ENCODE peak calls at places on chromosomes 7 and 10, in five cellular contexts. O, N, J, K and A are unnamed samples.

GRCh38 chr10:15624405-15625191 is 95.1 kb downstream of the ITGA8 start:
- DNase-seq in O (no peak), J (no peak), K (peak), N (no peak), A (no peak)

GRCh38 chr7:50531401-50531906 is 33.8 kb downstream of the DDC start:
- DNase-seq in N (no peak), O (no peak), K (no peak), J (peak), A (no peak)

GRCh38 chr10:85527610-85528317 is 838.8 kb downstream of the GRID1 start:
- DNase-seq in O (no peak), N (no peak), K (no peak), J (peak), A (no peak)

GRCh38 chr10:117530791-117531190 is 11.8 kb upstream of the EMX2 start:
- DNase-seq in N (no peak), O (no peak), K (no peak), J (no peak), A (no peak)

GRCh38 chr10:60910543-60910942 is 33.4 kb downstream of the RHOBTB1 start:
- DNase-seq in O (no peak), K (no peak), J (no peak), N (peak), A (no peak)

GRCh38 chr10:48802611-48803046 is 118.0 kb downstream of the WDFY4 start:
- DNase-seq in K (no peak), J (peak), O (no peak), N (peak), A (peak)

GRCh38 chr7:151366872-151367207 is 25.2 kb downstream of the NUB1 start:
- DNase-seq in O (no peak), J (no peak), N (no peak), K (peak), A (no peak)

GRCh38 chr7:50662996-50663395 is 97.8 kb upstream of the DDC start:
- DNase-seq in J (no peak), O (no peak), K (no peak), N (no peak), A (no peak)

GRCh38 chr7:34123316-34123715 is 218.0 kb downstream of the BMPER start:
- DNase-seq in K (no peak), O (no peak), J (no peak), N (no peak), A (no peak)

GRCh38 chr10:31924833-31925232 is 3.8 kb downstream of the ARHGAP12 start:
- DNase-seq in N (peak), K (no peak), J (no peak), O (no peak), A (no peak)

GRCh38 chr10:31630866-31631567 is 297.6 kb downstream of the ARHGAP12 start:
- DNase-seq in O (no peak), N (no peak), K (no peak), J (no peak), A (no peak)

GRCh38 chr7:156668130-156668741 is 27.7 kb downstream of the RNF32 start:
- DNase-seq in K (no peak), J (peak), O (no peak), N (no peak), A (no peak)

GRCh38 chr7:155965010-155965409 is 152.7 kb upstream of the SHH start:
- DNase-seq in K (no peak), J (peak), N (peak), O (no peak), A (peak)